ENCODE peak calls at places on chromosome 2, in five cellular contexts. One of them, this sample, is unnamed. For H3K4me1, the result is how much of the 10 kb centered on the place peaks cover.

GRCh38 chr2:201257941-201258665 is 2.2 kb upstream of the CASP8 start:
- DNase-seq in colonic mucosa: peak
- DNase-seq in stomach: peak
- DNase-seq in heart left ventricle: peak
- DNase-seq in HAP-1: peak
- DNase-seq in this sample: peak

GRCh38 chr2:233461481-233461891 is 105.1 kb downstream of the USP40 start:
- DNase-seq in HAP-1: no peak
- DNase-seq in heart left ventricle: peak
- DNase-seq in colonic mucosa: no peak
- DNase-seq in stomach: no peak
- DNase-seq in this sample: no peak

GRCh38 chr2:20074001-20074648 is 22.7 kb upstream of the LAPTM4A start:
- DNase-seq in HAP-1: no peak
- DNase-seq in stomach: peak
- DNase-seq in heart left ventricle: peak
- DNase-seq in colonic mucosa: no peak
- DNase-seq in this sample: peak

GRCh38 chr2:186422226-186422625 is 63.8 kb upstream of the ZC3H15 start:
- DNase-seq in heart left ventricle: peak
- DNase-seq in stomach: no peak
- DNase-seq in colonic mucosa: no peak
- DNase-seq in HAP-1: no peak
- DNase-seq in this sample: no peak

GRCh38 chr2:241412144-241412543 is 56.1 kb downstream of the FARP2 start:
- DNase-seq in heart left ventricle: no peak
- DNase-seq in HAP-1: no peak
- DNase-seq in colonic mucosa: peak
- DNase-seq in stomach: no peak
- DNase-seq in this sample: no peak

GRCh38 chr2:201697899-201698298 is 545 bp downstream of the MPP4 start:
- DNase-seq in stomach: no peak
- DNase-seq in colonic mucosa: no peak
- DNase-seq in heart left ventricle: no peak
- DNase-seq in HAP-1: no peak
- DNase-seq in this sample: no peak

GRCh38 chr2:48357351-48357750 is 172.6 kb upstream of the STON1 start:
- DNase-seq in HAP-1: no peak
- DNase-seq in heart left ventricle: no peak
- DNase-seq in stomach: no peak
- DNase-seq in colonic mucosa: no peak
- DNase-seq in this sample: no peak

GRCh38 chr2:74620671-74621070 is 27.5 kb downstream of the M1AP start:
- DNase-seq in HAP-1: no peak
- DNase-seq in heart left ventricle: no peak
- DNase-seq in colonic mucosa: no peak
- DNase-seq in stomach: no peak
- DNase-seq in this sample: no peak

GRCh38 chr2:71938659-71939587 is 208.7 kb downstream of the CYP26B1 start:
- DNase-seq in heart left ventricle: no peak
- DNase-seq in colonic mucosa: no peak
- DNase-seq in HAP-1: no peak
- DNase-seq in stomach: no peak
- DNase-seq in this sample: no peak

GRCh38 chr2:241069821-241070281 is 32.2 kb downstream of the MTERF4 start:
- DNase-seq in colonic mucosa: no peak
- DNase-seq in HAP-1: no peak
- DNase-seq in heart left ventricle: no peak
- DNase-seq in stomach: peak
- DNase-seq in this sample: no peak

GRCh38 chr2:149428783-149429182 is 98.4 kb downstream of the LYPD6 start:
- DNase-seq in colonic mucosa: no peak
- DNase-seq in heart left ventricle: no peak
- DNase-seq in stomach: no peak
- DNase-seq in HAP-1: no peak
- DNase-seq in this sample: no peak

GRCh38 chr2:58515827-58516574 is 274.9 kb upstream of the FANCL start:
- DNase-seq in HAP-1: no peak
- DNase-seq in colonic mucosa: no peak
- DNase-seq in stomach: no peak
- DNase-seq in heart left ventricle: no peak
- DNase-seq in this sample: no peak

GRCh38 chr2:83705146-83705545 is 753.9 kb downstream of the SUCLG1 start:
- DNase-seq in heart left ventricle: no peak
- DNase-seq in stomach: no peak
- DNase-seq in HAP-1: no peak
- DNase-seq in colonic mucosa: peak
- DNase-seq in this sample: no peak

GRCh38 chr2:28709101-28709500 is 42.5 kb upstream of the PPP1CB start:
- DNase-seq in heart left ventricle: no peak
- DNase-seq in HAP-1: no peak
- DNase-seq in colonic mucosa: peak
- DNase-seq in stomach: peak
- DNase-seq in this sample: no peak

GRCh38 chr2:64632855-64633819 is 20.6 kb downstream of the SERTAD2 start:
- DNase-seq in HAP-1: no peak
- DNase-seq in colonic mucosa: no peak
- DNase-seq in stomach: no peak
- DNase-seq in heart left ventricle: no peak
- DNase-seq in this sample: no peak

GRCh38 chr2:11506611-11506969 is 27.3 kb upstream of the GREB1 start:
- DNase-seq in colonic mucosa: no peak
- DNase-seq in stomach: no peak
- DNase-seq in heart left ventricle: no peak
- DNase-seq in HAP-1: no peak
- DNase-seq in this sample: no peak

GRCh38 chr2:222993920-222994650 is 57.9 kb upstream of the KCNE4 start:
- DNase-seq in heart left ventricle: peak
- DNase-seq in stomach: peak
- DNase-seq in colonic mucosa: peak
- DNase-seq in HAP-1: no peak
- DNase-seq in this sample: peak

GRCh38 chr2:144453039-144453336 is 66.9 kb downstream of the ZEB2 start:
- DNase-seq in HAP-1: no peak
- DNase-seq in colonic mucosa: no peak
- DNase-seq in heart left ventricle: no peak
- DNase-seq in stomach: no peak
- DNase-seq in this sample: no peak

GRCh38 chr2:144455979-144456378 is 63.9 kb downstream of the ZEB2 start:
- DNase-seq in stomach: no peak
- DNase-seq in colonic mucosa: no peak
- DNase-seq in heart left ventricle: no peak
- DNase-seq in HAP-1: no peak
- DNase-seq in this sample: no peak

GRCh38 chr2:144453486-144454158 is 66.3 kb downstream of the ZEB2 start:
- DNase-seq in heart left ventricle: no peak
- DNase-seq in stomach: no peak
- DNase-seq in HAP-1: no peak
- DNase-seq in colonic mucosa: no peak
- DNase-seq in this sample: no peak

GRCh38 chr2:144456680-144457079 is 63.2 kb downstream of the ZEB2 start:
- DNase-seq in colonic mucosa: no peak
- DNase-seq in HAP-1: no peak
- DNase-seq in stomach: no peak
- DNase-seq in heart left ventricle: no peak
- DNase-seq in this sample: no peak

DNA sequence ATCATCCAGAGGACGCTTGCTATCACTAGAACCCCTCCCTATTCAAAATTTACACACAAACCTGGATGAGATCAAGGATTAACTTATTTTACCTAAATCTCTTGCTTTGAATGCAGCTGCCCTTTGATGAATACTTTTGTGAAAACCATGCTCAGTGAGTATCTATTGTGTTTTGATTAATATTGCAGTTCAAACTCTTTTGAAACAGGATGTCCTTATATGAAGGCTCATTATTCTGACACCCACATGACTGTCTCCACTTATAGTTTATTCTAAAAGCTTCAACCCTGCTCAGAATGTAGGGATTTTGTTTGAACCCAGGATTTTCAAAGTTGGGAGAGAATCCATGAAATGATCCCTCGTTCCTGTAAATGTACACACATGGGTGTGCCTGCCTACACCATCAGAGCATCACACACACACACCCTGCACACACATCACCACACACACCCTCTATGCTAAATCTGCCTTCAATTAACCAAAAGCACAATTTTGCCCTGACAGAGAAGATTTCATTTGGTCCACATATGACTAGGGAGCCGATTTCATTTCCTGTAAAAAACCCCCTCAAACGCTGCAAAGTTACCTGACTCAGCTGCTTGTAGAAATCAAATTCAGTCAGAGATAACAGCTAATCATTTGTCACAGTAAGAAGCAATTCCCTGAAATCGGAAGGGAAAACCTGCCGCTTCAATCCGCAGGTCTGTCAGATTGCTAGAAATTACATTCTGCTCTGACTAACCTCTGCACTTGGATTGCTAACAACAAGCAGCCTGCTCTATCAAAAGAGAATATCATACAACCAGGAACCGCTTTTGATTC is 65.2 kb downstream of the ZEB2 start:
- DNase-seq in HAP-1: no peak
- DNase-seq in colonic mucosa: no peak
- DNase-seq in heart left ventricle: no peak
- DNase-seq in stomach: no peak
- DNase-seq in this sample: no peak
- H3K4me1 ChIP-seq in HAP-1: under half
- H3K4me1 ChIP-seq in colonic mucosa: under half
- H3K4me1 ChIP-seq in heart left ventricle: under half
- H3K4me1 ChIP-seq in stomach: under half
- H3K4me1 ChIP-seq in this sample: under half

GRCh38 chr2:226424971-226425370 is 374.6 kb downstream of the IRS1 start:
- DNase-seq in heart left ventricle: no peak
- DNase-seq in stomach: no peak
- DNase-seq in HAP-1: peak
- DNase-seq in colonic mucosa: no peak
- DNase-seq in this sample: no peak
- H3K4me1 ChIP-seq in heart left ventricle: under half
- H3K4me1 ChIP-seq in stomach: under half
- H3K4me1 ChIP-seq in HAP-1: under half
- H3K4me1 ChIP-seq in colonic mucosa: under half
- H3K4me1 ChIP-seq in this sample: under half

GRCh38 chr2:191322838-191323506 is 77.8 kb downstream of the MYO1B start:
- DNase-seq in colonic mucosa: no peak
- DNase-seq in heart left ventricle: no peak
- DNase-seq in stomach: no peak
- DNase-seq in HAP-1: no peak
- DNase-seq in this sample: no peak
- H3K4me1 ChIP-seq in colonic mucosa: under half
- H3K4me1 ChIP-seq in heart left ventricle: under half
- H3K4me1 ChIP-seq in stomach: under half
- H3K4me1 ChIP-seq in HAP-1: under half
- H3K4me1 ChIP-seq in this sample: under half

DNA sequence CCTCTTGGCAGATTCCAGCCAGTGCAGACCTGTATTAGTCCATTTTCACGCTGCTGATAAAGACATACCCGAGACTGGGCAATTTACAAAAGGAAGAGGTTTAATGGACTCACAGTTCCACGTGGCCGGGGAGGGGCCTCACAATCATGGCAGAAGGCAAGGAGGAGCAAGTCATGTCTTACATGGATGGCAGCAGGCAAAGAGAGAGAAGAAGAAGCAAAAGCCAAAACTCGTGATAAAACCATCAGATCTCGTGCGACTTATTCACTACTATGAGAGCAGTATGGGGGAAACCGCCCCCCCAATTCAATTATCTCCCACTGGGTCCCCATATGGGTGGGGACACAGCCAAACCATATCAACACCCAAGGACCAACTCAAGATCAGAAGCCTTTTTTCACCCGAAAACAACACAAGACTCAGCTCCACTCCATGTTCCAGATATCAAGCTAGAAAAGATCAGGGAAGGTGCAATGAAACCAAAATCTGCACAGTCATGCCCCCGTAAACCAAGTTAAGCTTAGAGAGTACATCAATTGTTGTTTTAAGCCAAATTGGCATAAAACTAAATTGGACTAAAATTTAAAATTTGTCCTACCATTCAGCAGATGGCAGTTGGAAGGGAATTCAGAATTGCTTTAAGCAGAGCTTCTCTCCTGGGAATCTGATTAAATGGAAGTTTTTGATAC is 55.6 kb upstream of the FAM124B start:
- DNase-seq in colonic mucosa: no peak
- DNase-seq in stomach: no peak
- DNase-seq in HAP-1: no peak
- DNase-seq in heart left ventricle: no peak
- DNase-seq in this sample: no peak
- H3K4me1 ChIP-seq in colonic mucosa: under half
- H3K4me1 ChIP-seq in stomach: under half
- H3K4me1 ChIP-seq in HAP-1: under half
- H3K4me1 ChIP-seq in heart left ventricle: under half
- H3K4me1 ChIP-seq in this sample: under half

This sample was measured in pancreas.